ENCODE peak calls at places on chromosomes 12 and 14, in six cellular contexts. N, G, Z, U, L and D are unnamed samples.

GRCh38 chr14:61477845-61478438 is 156.6 kb downstream of the PRKCH start:
- DNase-seq in Z (no peak), U (peak), N (no peak), G (no peak), L (no peak), D (no peak)

GRCh38 chr14:73264896-73265720 is 27.8 kb downstream of the PAPLN start:
- DNase-seq in U (no peak), L (peak), N (no peak), G (no peak), Z (no peak), D (no peak)

GRCh38 chr12:70576341-70577282 is 60.6 kb downstream of the PTPRB start:
- DNase-seq in N (peak), L (peak), G (no peak), U (no peak), Z (peak), D (peak)

GRCh38 chr14:32327255-32327961 is 1.7 kb upstream of the AKAP6 start:
- DNase-seq in U (no peak), N (no peak), G (no peak), L (no peak), Z (no peak), D (no peak)

GRCh38 chr14:81390706-81391105 is 9.4 kb downstream of the STON2 start:
- DNase-seq in L (no peak), G (no peak), N (no peak), Z (no peak), U (no peak), D (no peak)

GRCh38 chr12:112924986-112925385 is 13.3 kb upstream of the OAS3 start:
- DNase-seq in G (no peak), L (no peak), Z (no peak), N (no peak), U (no peak), D (no peak)

GRCh38 chr14:80260649-80261048 is 49.3 kb upstream of the DIO2 start:
- DNase-seq in N (no peak), Z (no peak), L (no peak), G (no peak), U (no peak), D (peak)

GRCh38 chr12:124867389-124867930 is 3.8 kb upstream of the SCARB1 start:
- DNase-seq in L (peak), U (no peak), G (no peak), N (no peak), Z (peak), D (peak)

GRCh38 chr12:99059824-99060526 is 414.9 kb downstream of the APAF1 start:
- DNase-seq in Z (no peak), L (no peak), U (no peak), N (no peak), G (no peak), D (no peak)

GRCh38 chr12:102964872-102965271 is 7.4 kb downstream of the ASCL1 start:
- DNase-seq in U (peak), Z (no peak), G (no peak), N (no peak), L (no peak), D (peak)

GRCh38 chr12:53045646-53046045 is 4.2 kb upstream of the TNS2 start:
- DNase-seq in L (peak), Z (no peak), U (no peak), G (no peak), N (no peak), D (no peak)

GRCh38 chr14:105019861-105020814 is 745 bp downstream of the CDCA4 start:
- DNase-seq in U (peak), G (no peak), Z (no peak), L (peak), N (no peak), D (peak)

GRCh38 chr12:106739815-106740552 is 34.5 kb upstream of the RIC8B start:
- DNase-seq in N (no peak), Z (no peak), L (peak), U (no peak), G (no peak), D (no peak)

GRCh38 chr12:5087831-5088554 is 44.3 kb downstream of the KCNA5 start:
- DNase-seq in L (no peak), Z (no peak), G (no peak), N (no peak), U (no peak), D (no peak)

GRCh38 chr12:121137512-121137911 is 4.8 kb downstream of the P2RX7 start:
- DNase-seq in U (no peak), Z (no peak), N (no peak), L (no peak), G (no peak), D (no peak)

GRCh38 chr12:41962171-41962572 is 182.5 kb downstream of the GXYLT1 start:
- DNase-seq in L (no peak), U (no peak), N (peak), Z (no peak), G (no peak), D (no peak)

GRCh38 chr12:5203274-5203673 is 159.6 kb downstream of the KCNA5 start:
- DNase-seq in U (no peak), L (no peak), G (no peak), Z (no peak), N (no peak), D (no peak)

GRCh38 chr12:110010853-110011835 is 11.9 kb downstream of the ANKRD13A start:
- DNase-seq in L (no peak), N (no peak), Z (no peak), G (no peak), U (no peak), D (no peak)

GRCh38 chr14:89531661-89532335 is 114.8 kb upstream of the FOXN3 start:
- DNase-seq in N (no peak), L (no peak), U (no peak), G (no peak), Z (no peak), D (no peak)

GRCh38 chr12:103279444-103279843 is 216.3 kb downstream of the C12orf42 start:
- DNase-seq in L (no peak), N (no peak), G (no peak), Z (no peak), U (no peak), D (no peak)

GRCh38 chr14:39733741-39734140 is 301.5 kb upstream of the FBXO33 start:
- DNase-seq in N (no peak), G (no peak), U (no peak), Z (no peak), L (no peak), D (no peak)

GRCh38 chr12:4648099-4648498 is 752 bp downstream of the AKAP3 start:
- DNase-seq in L (no peak), U (no peak), N (no peak), Z (no peak), G (no peak), D (peak)

GRCh38 chr12:104498211-104498801 is 41.6 kb downstream of the CHST11 start:
- DNase-seq in U (peak), N (no peak), Z (no peak), L (no peak), G (no peak), D (peak)

GRCh38 chr14:102539544-102540309 is 30.2 kb upstream of the ANKRD9 start:
- DNase-seq in N (no peak), Z (no peak), L (no peak), G (no peak), U (no peak), D (no peak)

GRCh38 chr12:25875661-25876060 is 82.8 kb upstream of the RASSF8 start:
- DNase-seq in Z (no peak), L (no peak), U (no peak), N (no peak), G (no peak), D (no peak)

GRCh38 chr12:74890237-74890599 is 319.4 kb downstream of the KCNC2 start:
- DNase-seq in N (no peak), U (no peak), G (no peak), Z (peak), L (peak), D (peak)

GRCh38 chr14:59126714-59127436 is 61.6 kb upstream of the DAAM1 start:
- DNase-seq in N (peak), L (peak), Z (no peak), G (no peak), U (peak), D (peak)

GRCh38 chr12:49985981-49986380 is 13.2 kb downstream of the AQP6 start:
- DNase-seq in G (no peak), N (no peak), L (no peak), Z (no peak), U (no peak), D (no peak)

GRCh38 chr14:103724116-103724515 is 8.5 kb downstream of the ZFYVE21 start:
- DNase-seq in L (peak), N (no peak), U (no peak), Z (no peak), G (peak), D (no peak)

GRCh38 chr14:104875811-104876210 is 10.7 kb downstream of the CEP170B start:
- DNase-seq in N (no peak), U (no peak), L (no peak), Z (no peak), G (no peak), D (no peak)

GRCh38 chr14:104819361-104819771 is 18.5 kb downstream of the ZBTB42 start:
- DNase-seq in L (no peak), N (no peak), G (no peak), Z (no peak), U (no peak), D (no peak)

GRCh38 chr12:6084261-6084968 is 40.1 kb downstream of the VWF start:
- DNase-seq in G (no peak), U (no peak), L (peak), Z (no peak), N (peak), D (no peak)

GRCh38 chr12:98385636-98386035 is 129.8 kb upstream of the TMPO start:
- DNase-seq in U (no peak), G (no peak), L (no peak), Z (no peak), N (no peak), D (no peak)

GRCh38 chr14:68771631-68772030 is 21.2 kb downstream of the ZFP36L1 start:
- DNase-seq in Z (no peak), G (no peak), U (no peak), N (no peak), L (no peak), D (no peak)

GRCh38 chr14:64549805-64550538 is at the start of gene PPP1R36:
- DNase-seq in U (peak), Z (no peak), L (no peak), G (no peak), N (no peak), D (peak)

GRCh38 chr12:58616618-58617017 is 303.7 kb downstream of the LRIG3 start:
- DNase-seq in N (no peak), U (no peak), L (no peak), G (no peak), Z (no peak), D (no peak)